ENCODE peak calls at places on chromosomes 3 and 15, in five cellular contexts. L is endothelial cell, M is EL, N is HFF-Myc, V is AG09309. J is an unnamed sample.

GRCh38 chr3:20352547-20353164 is 166.7 kb upstream of the SGO1 start:
- DNase-seq in L (no peak), M (peak; percentile 17), N (no peak), V (no peak), J (no peak)

GRCh38 chr3:185337231-185337816 is 25.6 kb upstream of the MAP3K13 start:
- DNase-seq in L (no peak), M (no peak), N (no peak), V (no peak), J (no peak)

GRCh38 chr3:178454714-178455113 is 81.5 kb upstream of the KCNMB2 start:
- DNase-seq in L (no peak), M (peak; percentile 33), N (no peak), V (peak; percentile 29), J (peak; percentile 59)

GRCh38 chr3:127694467-127695215 is 21.9 kb downstream of the ABTB1 start:
- DNase-seq in L (peak; percentile 60), M (peak; percentile 19), N (no peak), V (no peak), J (no peak)

GRCh38 chr3:15679306-15679705 is 77.8 kb downstream of the BTD start:
- DNase-seq in L (no peak), M (no peak), N (no peak), V (no peak), J (no peak)

GRCh38 chr15:72237286-72238224 is 6.6 kb upstream of the PKM start:
- DNase-seq in L (no peak), M (peak; percentile 98), N (peak; percentile 95), V (peak; percentile 93), J (peak; percentile 78)

GRCh38 chr3:4284865-4285264 is 18.3 kb upstream of the SETMAR start:
- DNase-seq in L (no peak), M (no peak), N (no peak), V (no peak), J (no peak)

GRCh38 chr3:8869613-8870012 is 93.7 kb downstream of the RAD18 start:
- DNase-seq in L (no peak), M (peak; percentile 99), N (peak; percentile 87), V (peak; percentile 82), J (no peak)

GRCh38 chr3:69086133-69086722 is 1.5 kb downstream of the ARL6IP5 start:
- DNase-seq in L (no peak), M (peak; percentile 93), N (peak; percentile 85), V (peak; percentile 62), J (no peak)

GRCh38 chr3:138824114-138824506 is 10.6 kb downstream of the PIK3CB start:
- DNase-seq in L (no peak), M (no peak), N (no peak), V (no peak), J (no peak)

GRCh38 chr3:50615190-50615589 is 1.8 kb upstream of the MAPKAPK3 start:
- DNase-seq in L (no peak), M (no peak), N (no peak), V (no peak), J (no peak)

GRCh38 chr15:101435761-101436160 is 53.7 kb downstream of the PCSK6 start:
- DNase-seq in L (no peak), M (no peak), N (no peak), V (no peak), J (no peak)

GRCh38 chr15:77015651-77016320 is 20.9 kb downstream of the PSTPIP1 start:
- DNase-seq in L (no peak), M (no peak), N (no peak), V (no peak), J (no peak)

GRCh38 chr15:52796228-52796521 is 6.0 kb upstream of the ONECUT1 start:
- DNase-seq in L (no peak), M (no peak), N (no peak), V (no peak), J (no peak)

GRCh38 chr3:100333970-100334339 is 602 bp upstream of the NIT2 start:
- DNase-seq in L (no peak), M (no peak), N (no peak), V (no peak), J (no peak)

GRCh38 chr3:69379661-69380060 is 6.2 kb downstream of the FRMD4B start:
- DNase-seq in L (no peak), M (no peak), N (no peak), V (no peak), J (no peak)

GRCh38 chr3:131386429-131386926 is 4.9 kb downstream of the NUDT16 start:
- DNase-seq in L (no peak), M (no peak), N (no peak), V (no peak), J (no peak)

GRCh38 chr3:150372320-150373118 is 35.6 kb upstream of the TSC22D2 start:
- DNase-seq in L (no peak), M (peak; percentile 63), N (no peak), V (no peak), J (no peak)

GRCh38 chr3:177299250-177299649 is 102.0 kb upstream of the TBL1XR1 start:
- DNase-seq in L (no peak), M (no peak), N (no peak), V (no peak), J (no peak)

GRCh38 chr3:37256447-37256846 is 82.1 kb upstream of the LRRFIP2 start:
- DNase-seq in L (no peak), M (peak; percentile 25), N (no peak), V (no peak), J (no peak)

GRCh38 chr3:194381460-194381875 is 11.9 kb upstream of the LRRC15 start:
- DNase-seq in L (no peak), M (no peak), N (no peak), V (no peak), J (no peak)

GRCh38 chr3:178275793-178276192 is 260.4 kb upstream of the KCNMB2 start:
- DNase-seq in L (no peak), M (no peak), N (no peak), V (peak; percentile 77), J (no peak)

J was measured in brain pericyte.